ENCODE peak calls at places on chromosomes 1 and 21, in eight cellular contexts. S is stomach, W is A549, O is uterus, G is body of pancreas, X is IMR-90, H is K562, Y is sigmoid colon. T is an unnamed sample.

GRCh38 chr1:244968431-244968830 is 104.1 kb upstream of the HNRNPU start:
- DNase-seq in S (no peak), W (no peak), O (no peak), G (no peak), X (no peak), H (no peak), Y (no peak), T (no peak)

GRCh38 chr1:3518256-3518655 is 63.8 kb downstream of the ARHGEF16 start:
- DNase-seq in S (no peak), W (no peak), O (no peak), G (peak), X (no peak), H (no peak), Y (no peak), T (no peak)

GRCh38 chr1:220370041-220370700 is 97.9 kb upstream of the RAB3GAP2 start:
- DNase-seq in S (no peak), W (peak), O (no peak), G (no peak), X (peak), H (no peak), Y (no peak), T (peak)

GRCh38 chr1:233242827-233243483 is 52.6 kb downstream of the PCNX2 start:
- DNase-seq in S (no peak), W (no peak), O (no peak), G (no peak), X (no peak), H (no peak), Y (no peak), T (no peak)

GRCh38 chr1:212749924-212750535 is 41.5 kb downstream of the NSL1 start:
- DNase-seq in S (no peak), W (peak), O (no peak), G (no peak), X (peak), H (peak), Y (no peak), T (peak)

GRCh38 chr1:176444286-176444685 is 18.7 kb upstream of the PAPPA2 start:
- DNase-seq in S (no peak), W (peak), O (no peak), G (no peak), X (no peak), H (no peak), Y (no peak), T (no peak)

GRCh38 chr1:7703321-7704213 is 67.5 kb upstream of the VAMP3 start:
- DNase-seq in S (no peak), W (no peak), O (no peak), G (peak), X (no peak), H (peak), Y (no peak), T (no peak)

GRCh38 chr1:78033797-78034172 is 12.0 kb upstream of the GIPC2 start:
- DNase-seq in S (no peak), W (no peak), O (no peak), G (no peak), X (no peak), H (no peak), Y (no peak), T (no peak)

GRCh38 chr1:158146165-158146564 is 34.5 kb upstream of the CD1D start:
- DNase-seq in S (no peak), W (peak), O (no peak), G (no peak), X (peak), H (peak), Y (no peak), T (peak)

GRCh38 chr1:23343246-23344110 is 606 bp downstream of the HNRNPR start:
- DNase-seq in S (peak), W (peak), O (peak), G (no peak), X (peak), H (peak), Y (peak), T (no peak)

GRCh38 chr1:44676484-44677200 is 2.1 kb downstream of the ARMH1 start:
- DNase-seq in S (no peak), W (peak), O (no peak), G (no peak), X (peak), H (no peak), Y (no peak), T (no peak)

GRCh38 chr1:47554901-47555300 is 117.1 kb downstream of the FOXD2 start:
- DNase-seq in S (no peak), W (no peak), O (no peak), G (no peak), X (peak), H (no peak), Y (no peak), T (no peak)

GRCh38 chr1:221687731-221688487 is 54.0 kb downstream of the DUSP10 start:
- DNase-seq in S (no peak), W (no peak), O (no peak), G (no peak), X (no peak), H (no peak), Y (no peak), T (no peak)

GRCh38 chr1:33763406-33763805 is 100.5 kb upstream of the HMGB4 start:
- DNase-seq in S (no peak), W (no peak), O (no peak), G (no peak), X (peak), H (no peak), Y (no peak), T (peak)

GRCh38 chr1:109193653-109194590 is 19.8 kb upstream of the SARS1 start:
- DNase-seq in S (peak), W (peak), O (no peak), G (peak), X (no peak), H (peak), Y (no peak), T (peak)

GRCh38 chr1:6822530-6823359 is 37.5 kb downstream of the CAMTA1 start:
- DNase-seq in S (peak), W (no peak), O (no peak), G (no peak), X (no peak), H (no peak), Y (no peak), T (no peak)

GRCh38 chr1:154583691-154584212 is 16.2 kb downstream of the CHRNB2 start:
- DNase-seq in S (no peak), W (no peak), O (no peak), G (no peak), X (peak), H (no peak), Y (no peak), T (no peak)

GRCh38 chr1:244237445-244237844 is 186.4 kb downstream of the ZBTB18 start:
- DNase-seq in S (no peak), W (no peak), O (no peak), G (no peak), X (peak), H (no peak), Y (no peak), T (no peak)

GRCh38 chr1:186236921-186237320 is 138.1 kb downstream of the TPR start:
- DNase-seq in S (no peak), W (peak), O (no peak), G (no peak), X (peak), H (no peak), Y (no peak), T (peak)

DNA sequence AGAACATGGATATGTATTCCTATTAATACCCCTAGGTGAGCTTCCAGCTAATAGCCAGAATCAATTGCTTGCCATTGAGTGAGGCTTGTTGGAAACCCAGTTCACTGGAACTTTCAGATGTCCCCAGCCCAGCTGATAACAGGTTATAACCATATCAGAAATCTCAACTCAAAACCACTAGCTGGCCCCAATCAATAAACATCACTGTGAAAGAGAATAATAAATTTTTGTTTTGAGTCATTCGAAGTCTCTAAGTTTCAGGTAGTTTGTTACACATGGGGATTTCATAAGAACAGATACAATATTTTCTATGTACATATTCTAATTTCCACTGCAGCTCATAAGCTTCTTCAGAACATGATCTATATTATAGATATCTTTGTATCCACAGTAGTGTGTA is 162.9 kb upstream of the SNX7 start:
- DNase-seq in S (no peak), W (no peak), O (no peak), G (no peak), X (no peak), H (no peak), Y (no peak), T (no peak)
- TF ChIP-seq POLR2A in S (no peak), W (no peak), O (no peak), G (no peak), X (no peak), H (no peak), Y (no peak), T (no peak)

DNA sequence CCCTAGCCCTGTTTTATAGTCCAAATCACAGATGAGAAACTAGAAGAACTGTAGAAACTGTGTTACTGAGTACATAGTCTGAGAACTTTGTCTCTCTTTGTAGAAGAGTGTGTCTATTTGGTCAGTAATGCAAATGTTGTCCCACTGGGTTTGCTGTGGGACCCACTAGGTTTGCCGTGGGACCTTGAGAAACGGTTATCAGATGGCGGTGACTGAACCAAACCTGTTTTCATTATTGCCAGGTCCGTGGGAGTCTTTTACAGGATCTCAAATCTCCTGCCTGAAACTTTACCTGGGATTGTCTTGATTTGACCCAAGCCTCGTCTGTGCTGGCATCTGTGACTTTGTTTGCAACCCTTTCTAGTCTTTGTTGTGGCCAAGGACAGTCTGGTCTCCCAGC is 41.5 kb downstream of the PEX14 start:
- DNase-seq in S (no peak), W (no peak), O (no peak), G (no peak), X (no peak), H (peak), Y (no peak), T (no peak)
- TF ChIP-seq POLR2A in S (no peak), W (no peak), O (no peak), G (no peak), X (no peak), H (no peak), Y (no peak), T (no peak)

GRCh38 chr21:44813149-44813548 is 4.7 kb downstream of the SUMO3 start:
- DNase-seq in S (no peak), W (no peak), O (no peak), G (no peak), X (no peak), H (no peak), Y (no peak), T (no peak)

GRCh38 chr21:44814498-44815023 is 3.3 kb downstream of the SUMO3 start:
- DNase-seq in S (no peak), W (no peak), O (no peak), G (no peak), X (no peak), H (no peak), Y (peak), T (no peak)

GRCh38 chr21:44812640-44813039 is 5.2 kb downstream of the SUMO3 start:
- DNase-seq in S (peak), W (no peak), O (no peak), G (no peak), X (no peak), H (no peak), Y (no peak), T (no peak)

GRCh38 chr21:44813727-44814126 is 4.1 kb downstream of the SUMO3 start:
- DNase-seq in S (no peak), W (no peak), O (no peak), G (no peak), X (no peak), H (no peak), Y (peak), T (no peak)

GRCh38 chr21:44810829-44811228 is 7.0 kb downstream of the SUMO3 start:
- DNase-seq in S (no peak), W (no peak), O (no peak), G (no peak), X (no peak), H (no peak), Y (no peak), T (no peak)
- TF ChIP-seq POLR2A in S (no peak), W (no peak), O (no peak), G (no peak), X (no peak), H (peak), Y (no peak), T (no peak)

DNA sequence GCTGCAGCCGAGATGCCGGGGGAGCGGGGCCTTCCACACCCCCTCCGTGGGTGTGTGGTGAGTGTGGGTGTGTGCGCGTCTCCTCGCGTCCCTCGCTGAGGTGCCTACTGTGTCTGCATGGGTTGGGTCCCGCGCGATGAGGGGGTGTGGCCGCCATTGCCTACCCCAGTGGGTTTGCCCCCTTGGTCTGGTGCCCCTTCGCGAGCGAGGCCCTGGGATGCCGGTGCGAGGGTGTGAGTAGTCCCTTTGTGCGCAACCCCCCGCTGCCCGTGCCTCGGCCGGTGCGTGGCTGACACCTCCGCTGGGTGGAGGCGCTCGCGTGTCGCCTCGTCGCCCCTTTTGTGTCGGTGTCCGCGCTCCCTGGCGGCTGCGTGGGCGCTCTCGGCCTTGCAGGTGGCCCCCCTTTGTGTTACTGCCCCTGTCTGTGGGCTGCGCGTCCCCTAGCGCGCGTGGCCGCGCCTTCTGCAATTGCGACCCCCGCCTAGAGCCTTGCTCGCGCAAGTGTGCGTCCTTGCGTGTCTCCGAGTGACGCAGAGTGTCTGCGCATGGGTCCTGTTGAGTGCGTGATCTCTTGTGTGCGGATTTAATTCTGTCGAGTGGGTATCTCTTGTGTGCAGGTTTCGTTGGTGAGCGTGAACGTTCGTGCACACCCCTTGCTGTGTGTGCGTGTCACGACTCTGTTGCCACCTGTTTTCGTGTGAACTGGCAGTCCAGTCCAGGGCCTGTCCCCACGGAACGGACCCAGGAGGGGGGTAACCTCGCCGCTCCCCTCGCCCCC is 552 bp downstream of the TTC3 start:
- DNase-seq in S (peak), W (peak), O (peak), G (peak), X (peak), H (peak), Y (peak), T (peak)
- TF ChIP-seq POLR2A in S (no peak), W (no peak), O (no peak), G (peak), X (peak), H (no peak), Y (no peak), T (peak)

GRCh38 chr1:200038987-200039848 is 11.7 kb downstream of the NR5A2 start:
- DNase-seq in S (peak), W (peak), O (no peak), G (peak), X (no peak), H (no peak), Y (no peak), T (peak)
- TF ChIP-seq POLR2A in S (no peak), W (peak), O (no peak), G (peak), X (no peak), H (no peak), Y (no peak), T (no peak)

GRCh38 chr1:39788758-39789570 is at the start of gene BMP8B:
- DNase-seq in S (peak), W (peak), O (no peak), G (peak), X (no peak), H (peak), Y (peak), T (no peak)
- TF ChIP-seq POLR2A in S (no peak), W (peak), O (no peak), G (peak), X (no peak), H (no peak), Y (no peak), T (no peak)

DNA sequence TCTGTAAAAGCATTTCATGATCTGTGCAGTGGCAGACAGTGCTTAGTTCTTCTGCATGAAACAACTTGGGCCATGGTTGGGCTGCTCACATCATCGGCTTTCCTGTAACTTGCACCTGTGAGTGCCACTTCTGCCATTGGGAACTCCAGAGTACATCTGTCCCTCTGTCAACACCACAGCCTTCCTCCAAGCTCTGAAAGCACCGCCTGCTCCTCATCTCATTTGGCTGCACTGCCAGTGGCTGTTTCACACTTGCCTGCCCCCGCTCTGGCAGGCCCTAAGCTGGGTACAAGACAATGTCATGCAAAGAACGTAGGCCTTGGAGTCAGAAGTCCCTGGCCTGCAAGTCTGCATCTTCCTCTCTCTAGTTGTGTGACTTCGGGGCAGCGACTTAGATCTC is 46.4 kb downstream of the DDX20 start:
- DNase-seq in S (no peak), W (no peak), O (no peak), G (no peak), X (no peak), H (no peak), Y (no peak), T (no peak)
- TF ChIP-seq POLR2A in S (no peak), W (no peak), O (no peak), G (no peak), X (no peak), H (no peak), Y (no peak), T (no peak)

DNA sequence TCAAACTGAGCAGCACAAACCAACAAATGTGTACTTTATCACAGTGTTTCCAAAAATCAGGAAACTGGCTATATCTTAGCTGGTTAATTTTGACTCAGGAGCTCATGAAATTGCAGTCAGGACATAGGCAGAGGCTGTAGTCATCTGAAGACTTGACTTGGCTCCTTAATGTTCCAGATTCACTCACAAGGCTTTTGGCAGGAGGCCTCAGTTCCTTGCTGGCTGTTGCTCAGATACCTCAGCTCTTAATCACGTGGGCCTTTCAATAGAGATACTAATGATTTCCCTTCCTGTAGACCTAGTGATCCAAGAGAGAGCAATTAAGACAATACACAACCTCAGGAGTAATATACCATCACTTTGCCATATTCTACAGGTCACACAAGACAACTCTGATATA is 537.7 kb downstream of the BRINP3 start:
- DNase-seq in S (no peak), W (no peak), O (no peak), G (no peak), X (peak), H (no peak), Y (no peak), T (no peak)
- TF ChIP-seq POLR2A in S (no peak), W (no peak), O (no peak), G (no peak), X (no peak), H (no peak), Y (no peak), T (no peak)

GRCh38 chr1:204506969-204507316 is 9.3 kb upstream of the MDM4 start:
- DNase-seq in S (peak), W (peak), O (peak), G (peak), X (peak), H (peak), Y (peak), T (no peak)

GRCh38 chr1:204506091-204506968 is 9.9 kb upstream of the MDM4 start:
- DNase-seq in S (peak), W (peak), O (peak), G (peak), X (peak), H (peak), Y (peak), T (peak)

GRCh38 chr1:204509186-204509635 is 7.0 kb upstream of the MDM4 start:
- DNase-seq in S (no peak), W (no peak), O (no peak), G (no peak), X (no peak), H (no peak), Y (no peak), T (no peak)

GRCh38 chr1:204505674-204506073 is 10.5 kb upstream of the MDM4 start:
- DNase-seq in S (no peak), W (no peak), O (no peak), G (no peak), X (no peak), H (no peak), Y (no peak), T (no peak)

DNA sequence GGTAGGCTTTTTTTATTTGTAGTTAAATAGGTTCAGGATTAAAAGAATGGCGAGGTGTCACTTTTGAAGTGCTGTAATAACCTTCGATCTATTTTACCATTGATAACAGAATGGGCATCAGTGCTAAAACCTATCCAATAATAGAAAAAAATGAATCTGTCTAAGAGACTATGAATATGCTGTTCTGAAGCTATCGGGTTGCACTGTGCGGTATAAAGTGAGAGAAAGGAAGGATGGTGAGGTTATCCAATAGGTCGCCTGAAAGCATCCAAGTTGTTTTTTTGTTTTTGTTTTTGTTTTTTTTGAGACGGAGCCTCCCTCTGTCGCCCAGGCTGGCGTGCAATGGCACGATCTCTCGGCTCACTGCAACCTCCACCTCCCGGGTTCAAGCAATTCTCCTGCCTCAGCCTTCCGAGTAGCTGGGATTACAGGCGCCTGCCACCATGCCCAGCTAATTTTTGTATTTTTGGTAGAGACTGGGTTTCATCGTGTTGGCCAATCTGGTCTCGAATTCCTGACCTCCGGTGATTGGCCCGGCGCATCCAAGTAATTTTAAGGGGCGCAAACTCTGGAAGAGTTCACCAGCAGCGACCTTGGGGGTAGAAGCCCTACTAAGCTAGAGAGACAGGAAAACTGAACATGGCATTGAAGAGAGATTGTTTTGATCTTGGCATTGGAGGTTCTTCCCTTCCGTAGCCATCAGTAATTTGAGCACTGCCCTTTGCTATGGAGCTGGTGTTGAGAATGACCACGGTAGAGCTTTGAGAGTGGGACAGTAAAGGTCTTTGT is 8.7 kb upstream of the MDM4 start:
- DNase-seq in S (no peak), W (peak), O (peak), G (no peak), X (peak), H (peak), Y (no peak), T (no peak)
- TF ChIP-seq POLR2A in S (no peak), W (no peak), O (no peak), G (no peak), X (no peak), H (peak), Y (no peak), T (no peak)